ENCODE peak calls at places on chromosomes 6 and 20, in ten cellular contexts. One of them, this sample, is unnamed.

GRCh38 chr20:37291724-37292126 is 2.3 kb downstream of the MANBAL start:
- DNase-seq in HL-60: no peak
- DNase-seq in central memory CD4-positive, alpha-beta T cell: no peak
- DNase-seq in cardiac fibroblast: no peak
- DNase-seq in keratinocyte: no peak
- DNase-seq in dermis blood vessel endothelial cell: no peak
- DNase-seq in GM03348: no peak
- DNase-seq in NCI-H2081 treated with DMSO at 0.1 percent for 48 hours: no peak
- DNase-seq in activated CD4-positive, alpha-beta T cell treated with anti-CD3 and anti-CD28 coated beads for 4 hours: no peak
- DNase-seq in T47D: no peak
- DNase-seq in this sample: no peak

GRCh38 chr6:23696946-23697345 is 429.1 kb upstream of the NRSN1 start:
- DNase-seq in HL-60: no peak
- DNase-seq in central memory CD4-positive, alpha-beta T cell: no peak
- DNase-seq in cardiac fibroblast: no peak
- DNase-seq in keratinocyte: no peak
- DNase-seq in dermis blood vessel endothelial cell: no peak
- DNase-seq in GM03348: no peak
- DNase-seq in NCI-H2081 treated with DMSO at 0.1 percent for 48 hours: no peak
- DNase-seq in activated CD4-positive, alpha-beta T cell treated with anti-CD3 and anti-CD28 coated beads for 4 hours: no peak
- DNase-seq in T47D: no peak
- DNase-seq in this sample: no peak

GRCh38 chr20:7214081-7214740 is 446.7 kb downstream of the BMP2 start:
- DNase-seq in HL-60: no peak
- DNase-seq in central memory CD4-positive, alpha-beta T cell: no peak
- DNase-seq in cardiac fibroblast: no peak
- DNase-seq in keratinocyte: no peak
- DNase-seq in dermis blood vessel endothelial cell: no peak
- DNase-seq in GM03348: no peak
- DNase-seq in NCI-H2081 treated with DMSO at 0.1 percent for 48 hours: no peak
- DNase-seq in activated CD4-positive, alpha-beta T cell treated with anti-CD3 and anti-CD28 coated beads for 4 hours: no peak
- DNase-seq in T47D: no peak
- DNase-seq in this sample: no peak

GRCh38 chr20:48803522-48804053 is 24.2 kb downstream of the PREX1 start:
- DNase-seq in HL-60: no peak
- DNase-seq in central memory CD4-positive, alpha-beta T cell: no peak
- DNase-seq in cardiac fibroblast: no peak
- DNase-seq in keratinocyte: no peak
- DNase-seq in dermis blood vessel endothelial cell: no peak
- DNase-seq in GM03348: no peak
- DNase-seq in NCI-H2081 treated with DMSO at 0.1 percent for 48 hours: no peak
- DNase-seq in activated CD4-positive, alpha-beta T cell treated with anti-CD3 and anti-CD28 coated beads for 4 hours: no peak
- DNase-seq in T47D: no peak
- DNase-seq in this sample: no peak

GRCh38 chr20:23090147-23090546 is 4.0 kb upstream of the CD93 start:
- DNase-seq in HL-60: no peak
- DNase-seq in central memory CD4-positive, alpha-beta T cell: no peak
- DNase-seq in cardiac fibroblast: no peak
- DNase-seq in keratinocyte: no peak
- DNase-seq in dermis blood vessel endothelial cell: no peak
- DNase-seq in GM03348: no peak
- DNase-seq in NCI-H2081 treated with DMSO at 0.1 percent for 48 hours: no peak
- DNase-seq in activated CD4-positive, alpha-beta T cell treated with anti-CD3 and anti-CD28 coated beads for 4 hours: no peak
- DNase-seq in T47D: no peak
- DNase-seq in this sample: no peak

GRCh38 chr20:35854697-35855434 is 83.1 kb downstream of the PHF20 start:
- DNase-seq in HL-60: no peak
- DNase-seq in central memory CD4-positive, alpha-beta T cell: no peak
- DNase-seq in cardiac fibroblast: peak; percentile 28
- DNase-seq in keratinocyte: no peak
- DNase-seq in dermis blood vessel endothelial cell: no peak
- DNase-seq in GM03348: peak; percentile 13
- DNase-seq in NCI-H2081 treated with DMSO at 0.1 percent for 48 hours: no peak
- DNase-seq in activated CD4-positive, alpha-beta T cell treated with anti-CD3 and anti-CD28 coated beads for 4 hours: no peak
- DNase-seq in T47D: no peak
- DNase-seq in this sample: no peak

GRCh38 chr6:1614767-1615650 is 5.3 kb downstream of the FOXC1 start:
- DNase-seq in HL-60: no peak
- DNase-seq in central memory CD4-positive, alpha-beta T cell: no peak
- DNase-seq in cardiac fibroblast: no peak
- DNase-seq in keratinocyte: no peak
- DNase-seq in dermis blood vessel endothelial cell: peak; percentile 76
- DNase-seq in GM03348: no peak
- DNase-seq in NCI-H2081 treated with DMSO at 0.1 percent for 48 hours: no peak
- DNase-seq in activated CD4-positive, alpha-beta T cell treated with anti-CD3 and anti-CD28 coated beads for 4 hours: no peak
- DNase-seq in T47D: no peak
- DNase-seq in this sample: no peak

GRCh38 chr20:2230671-2231488 is 64.9 kb upstream of the TGM3 start:
- DNase-seq in HL-60: no peak
- DNase-seq in central memory CD4-positive, alpha-beta T cell: no peak
- DNase-seq in cardiac fibroblast: peak; percentile 9
- DNase-seq in keratinocyte: no peak
- DNase-seq in dermis blood vessel endothelial cell: no peak
- DNase-seq in GM03348: peak; percentile 16
- DNase-seq in NCI-H2081 treated with DMSO at 0.1 percent for 48 hours: no peak
- DNase-seq in activated CD4-positive, alpha-beta T cell treated with anti-CD3 and anti-CD28 coated beads for 4 hours: no peak
- DNase-seq in T47D: no peak
- DNase-seq in this sample: no peak